ENCODE peak calls at places on chromosome 17, in ten cellular contexts. V is psoas muscle, A is fibroblast of lung, I is tibial artery, H is cardiac muscle cell, Y is heart left ventricle, R is pancreas, P is transverse colon, E is lower lobe of right lung, Z is HCT116. N is an unnamed sample.

GRCh38 chr17:77366558-77367245 is 225.9 kb downstream of the SEC14L1 start:
- DNase-seq in V (peak; percentile 56), A (peak; percentile 78), I (peak; percentile 77), H (no peak), Y (peak; percentile 29), R (peak; percentile 59), P (peak; percentile 49), E (no peak), Z (no peak), N (no peak)

GRCh38 chr17:48254896-48255295 is 147.3 kb downstream of the SNX11 start:
- DNase-seq in V (no peak), A (no peak), I (no peak), H (no peak), Y (no peak), R (no peak), P (no peak), E (no peak), Z (no peak), N (no peak)

GRCh38 chr17:78923660-78924453 is 1.3 kb downstream of the TIMP2 start:
- DNase-seq in V (peak; percentile 70), A (no peak), I (peak; percentile 85), H (no peak), Y (peak; percentile 63), R (peak; percentile 97), P (peak; percentile 92), E (peak; percentile 94), Z (peak; percentile 69), N (peak; percentile 61)

GRCh38 chr17:75983501-75984181 is 4.6 kb downstream of the TEN1 start:
- DNase-seq in V (no peak), A (no peak), I (peak; percentile 57), H (no peak), Y (no peak), R (peak; percentile 82), P (no peak), E (peak; percentile 64), Z (no peak), N (no peak)

GRCh38 chr17:2710804-2711607 is 558 bp downstream of the CLUH start:
- DNase-seq in V (peak; percentile 67), A (no peak), I (no peak), H (peak; percentile 43), Y (no peak), R (peak; percentile 84), P (peak; percentile 41), E (peak; percentile 64), Z (no peak), N (no peak)

GRCh38 chr17:48149174-48150106 is 41.9 kb downstream of the SNX11 start:
- DNase-seq in V (no peak), A (peak; percentile 35), I (no peak), H (no peak), Y (no peak), R (no peak), P (no peak), E (no peak), Z (no peak), N (no peak)

GRCh38 chr17:78472035-78472905 is 93.8 kb downstream of the PGS1 start:
- DNase-seq in V (no peak), A (no peak), I (no peak), H (no peak), Y (no peak), R (no peak), P (no peak), E (no peak), Z (no peak), N (no peak)

GRCh38 chr17:79136596-79136995 is 62.0 kb downstream of the ENGASE start:
- DNase-seq in V (no peak), A (no peak), I (no peak), H (no peak), Y (no peak), R (no peak), P (no peak), E (no peak), Z (no peak), N (no peak)

GRCh38 chr17:3965123-3965800 is 1.0 kb upstream of the ATP2A3 start:
- DNase-seq in V (no peak), A (peak; percentile 36), I (peak; percentile 77), H (peak; percentile 72), Y (peak; percentile 65), R (peak; percentile 87), P (peak; percentile 91), E (peak; percentile 84), Z (peak; percentile 22), N (peak; percentile 45)

GRCh38 chr17:38532451-38532850 is 73.3 kb downstream of the SRCIN1 start:
- DNase-seq in V (peak; percentile 23), A (no peak), I (no peak), H (no peak), Y (no peak), R (no peak), P (no peak), E (no peak), Z (no peak), N (no peak)

GRCh38 chr17:1644493-1645206 is 882 bp downstream of the SCARF1 start:
- DNase-seq in V (no peak), A (no peak), I (no peak), H (no peak), Y (peak; percentile 40), R (peak; percentile 74), P (no peak), E (no peak), Z (no peak), N (no peak)

GRCh38 chr17:34626141-34626681 is 46.8 kb downstream of the TMEM132E start:
- DNase-seq in V (no peak), A (no peak), I (no peak), H (no peak), Y (no peak), R (peak; percentile 71), P (no peak), E (peak; percentile 42), Z (no peak), N (no peak)

GRCh38 chr17:16297367-16298139 is 55.7 kb downstream of the CENPV start:
- DNase-seq in V (no peak), A (no peak), I (no peak), H (no peak), Y (no peak), R (no peak), P (peak; percentile 57), E (no peak), Z (no peak), N (no peak)

GRCh38 chr17:76880268-76880667 is 12.1 kb downstream of the MGAT5B start:
- DNase-seq in V (no peak), A (no peak), I (no peak), H (no peak), Y (no peak), R (no peak), P (no peak), E (no peak), Z (no peak), N (no peak)

GRCh38 chr17:56431736-56432135 is 161.8 kb upstream of the NOG start:
- DNase-seq in V (no peak), A (no peak), I (no peak), H (no peak), Y (no peak), R (no peak), P (no peak), E (no peak), Z (no peak), N (no peak)

GRCh38 chr17:9229826-9230201 is 208.5 kb downstream of the NTN1 start:
- DNase-seq in V (peak; percentile 26), A (no peak), I (no peak), H (no peak), Y (no peak), R (no peak), P (no peak), E (no peak), Z (no peak), N (no peak)

GRCh38 chr17:69654981-69655581 is 240.6 kb downstream of the MAP2K6 start:
- DNase-seq in V (no peak), A (peak; percentile 94), I (no peak), H (no peak), Y (no peak), R (no peak), P (no peak), E (no peak), Z (no peak), N (no peak)

GRCh38 chr17:50268632-50269287 is 5.5 kb upstream of the TMEM92 start:
- DNase-seq in V (no peak), A (peak; percentile 36), I (peak; percentile 61), H (no peak), Y (no peak), R (peak; percentile 11), P (peak; percentile 4), E (peak; percentile 11), Z (no peak), N (no peak)
- H3K27ac ChIP-seq in V (no peak overlapping the region), A (no peak overlapping the region), I (no peak overlapping the region), H (no peak overlapping the region), Y (no peak overlapping the region), R (no peak overlapping the region), P (no peak overlapping the region), E (no peak overlapping the region), Z (no peak overlapping the region), N (no peak overlapping the region)

DNA sequence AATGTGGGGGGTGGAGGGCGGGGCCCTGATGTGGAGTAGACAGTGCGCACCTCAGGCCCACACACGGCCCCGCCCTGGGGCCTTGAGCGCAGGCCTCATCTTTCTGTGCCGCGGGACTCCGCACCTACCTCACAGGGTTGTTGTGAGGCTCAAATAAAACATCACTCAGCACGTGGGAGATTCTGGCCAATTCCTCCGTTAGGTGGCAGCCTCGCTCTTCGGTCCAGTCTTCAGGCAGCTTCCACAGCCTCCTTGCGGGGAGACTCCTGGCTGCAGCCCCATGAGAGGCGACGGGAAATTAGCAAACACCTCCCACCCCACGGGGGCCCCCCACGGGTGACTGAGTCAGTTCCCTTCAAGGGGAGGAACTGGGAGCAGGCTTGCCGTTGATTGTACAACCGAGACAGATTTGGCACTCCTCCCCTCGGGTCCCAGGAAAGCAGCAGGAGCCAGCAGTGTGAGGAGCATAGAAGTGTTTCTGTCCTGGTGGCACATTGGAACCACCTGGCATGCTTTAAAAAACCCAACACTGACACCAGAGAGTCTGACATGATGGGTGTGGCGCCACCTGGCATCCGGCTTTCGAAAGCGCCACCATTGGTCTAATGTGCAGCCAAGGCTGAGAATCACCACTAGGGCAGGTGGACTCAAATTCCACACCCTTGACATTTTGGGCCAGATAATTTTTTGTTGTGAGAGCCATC is 7.6 kb downstream of the MRM1 start:
- DNase-seq in V (peak; percentile 66), A (peak; percentile 72), I (no peak), H (peak; percentile 63), Y (peak; percentile 40), R (no peak), P (peak; percentile 30), E (peak; percentile 50), Z (peak; percentile 31), N (no peak)
- TF ChIP-seq CTCF in V (peak; percentile 36), A (peak; percentile 58), I (no peak), H (peak; percentile 63), Y (peak; percentile 49), R (no peak), P (no peak), E (peak; percentile 20), Z (peak; percentile 59), N (no peak)

GRCh38 chr17:46979023-46979870 is at the start of gene RPRML:
- DNase-seq in V (peak; percentile 66), A (no peak), I (no peak), H (peak; percentile 61), Y (peak; percentile 31), R (peak; percentile 74), P (peak; percentile 27), E (peak; percentile 45), Z (no peak), N (peak; percentile 2)
- H3K27ac ChIP-seq in V (no peak within 1 kb of the TSS), A (no peak within 1 kb of the TSS), I (no peak within 1 kb of the TSS), H (no peak within 1 kb of the TSS), Y (no peak within 1 kb of the TSS), R (no peak within 1 kb of the TSS), P (no peak within 1 kb of the TSS), E (no peak within 1 kb of the TSS), Z (no peak within 1 kb of the TSS), N (no peak within 1 kb of the TSS)

DNA sequence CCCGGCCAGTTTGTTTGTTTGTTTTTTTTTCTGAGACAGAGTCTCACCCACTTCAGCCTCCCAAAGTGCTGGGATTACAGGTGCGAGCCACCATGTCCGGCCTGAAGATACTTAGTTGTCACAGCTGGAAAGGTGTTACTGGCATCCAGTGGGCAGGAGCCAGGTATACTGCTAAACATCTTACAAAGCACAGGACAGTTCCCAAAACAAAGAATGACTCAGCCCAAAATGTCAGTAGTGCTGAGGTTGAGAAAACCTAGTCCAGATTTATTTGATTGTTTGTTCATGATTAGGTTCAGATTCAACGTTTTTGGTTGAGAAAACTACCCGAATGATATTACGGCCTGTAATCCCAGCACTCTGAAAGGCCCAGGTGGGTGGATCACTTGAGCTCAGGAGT is 18.6 kb upstream of the RABEP1 start:
- DNase-seq in V (no peak), A (no peak), I (no peak), H (no peak), Y (no peak), R (no peak), P (no peak), E (no peak), Z (no peak), N (no peak)
- TF ChIP-seq CTCF in V (no peak), A (no peak), I (no peak), H (no peak), Y (no peak), R (no peak), P (no peak), E (no peak), Z (no peak), N (no peak)

N was measured in CD4-positive, alpha-beta T cell.